ENCODE peak calls at places on chromosome 3, in eight cellular contexts. P, R, W, O, Y, S, L and F are unnamed samples.

GRCh38 chr3:141875893-141876380 is 506 bp upstream of the ATP1B3 start:
- DNase-seq in W (peak), S (peak), R (peak), L (peak), O (peak), Y (peak), P (no peak), F (peak)

GRCh38 chr3:101519685-101520365 is 6.8 kb upstream of the SENP7 start:
- DNase-seq in L (no peak), P (no peak), R (no peak), W (no peak), S (no peak), Y (no peak), O (no peak), F (no peak)

GRCh38 chr3:8722808-8723207 is 10.8 kb upstream of the CAV3 start:
- DNase-seq in Y (no peak), L (no peak), W (no peak), O (no peak), P (no peak), S (no peak), R (no peak), F (no peak)

GRCh38 chr3:64900916-64901903 is 213.4 kb upstream of the ADAMTS9 start:
- DNase-seq in L (no peak), O (no peak), Y (no peak), W (peak), R (no peak), S (no peak), P (no peak), F (no peak)

GRCh38 chr3:66261318-66261717 is 40.5 kb downstream of the SLC25A26 start:
- DNase-seq in L (peak), Y (no peak), O (no peak), S (no peak), W (peak), R (no peak), P (no peak), F (no peak)

GRCh38 chr3:21484323-21485154 is 266.5 kb downstream of the ZNF385D start:
- DNase-seq in R (peak), W (peak), Y (no peak), S (peak), L (peak), O (peak), P (no peak), F (peak)

GRCh38 chr3:4865714-4866113 is 113.5 kb upstream of the BHLHE40 start:
- DNase-seq in P (no peak), O (peak), Y (no peak), S (peak), R (no peak), W (no peak), L (no peak), F (peak)

GRCh38 chr3:62873672-62874397 is 1.4 kb downstream of the CADPS start:
- DNase-seq in Y (no peak), O (peak), S (peak), W (no peak), R (no peak), P (peak), L (peak), F (peak)

GRCh38 chr3:23202921-23203650 is at the start of gene UBE2E2:
- DNase-seq in O (peak), R (peak), Y (peak), P (peak), W (peak), S (peak), L (peak), F (peak)

GRCh38 chr3:196569003-196569516 is 600 bp downstream of the FBXO45 start:
- DNase-seq in W (peak), R (no peak), O (peak), P (peak), Y (peak), S (peak), L (peak), F (peak)

GRCh38 chr3:77038928-77039605 is 832 bp upstream of the ROBO2 start:
- DNase-seq in Y (no peak), W (no peak), L (no peak), R (no peak), P (no peak), S (no peak), O (no peak), F (peak)

GRCh38 chr3:107845355-107846281 is 245.2 kb downstream of the CD47 start:
- DNase-seq in O (no peak), W (peak), L (no peak), P (no peak), R (no peak), S (no peak), Y (no peak), F (no peak)

GRCh38 chr3:172094621-172095557 is 55.5 kb downstream of the FNDC3B start:
- DNase-seq in Y (no peak), P (peak), L (no peak), S (no peak), W (no peak), O (no peak), R (no peak), F (peak)

GRCh38 chr3:129333891-129334290 is 55.2 kb downstream of the HMCES start:
- DNase-seq in L (no peak), O (no peak), S (no peak), R (no peak), P (no peak), Y (no peak), W (no peak), F (no peak)

GRCh38 chr3:36677331-36678007 is 86.9 kb downstream of the DCLK3 start:
- DNase-seq in Y (no peak), P (peak), R (no peak), O (peak), S (no peak), W (peak), L (no peak), F (no peak)

GRCh38 chr3:146218880-146219866 is 31.7 kb downstream of the PLSCR4 start:
- DNase-seq in S (no peak), Y (peak), R (peak), O (peak), W (peak), P (no peak), L (peak), F (peak)

GRCh38 chr3:107674371-107674770 is 151.6 kb downstream of the BBX start:
- DNase-seq in L (no peak), O (no peak), W (no peak), P (no peak), Y (no peak), R (no peak), S (no peak), F (no peak)

GRCh38 chr3:4830586-4830914 is 148.7 kb upstream of the BHLHE40 start:
- DNase-seq in L (no peak), O (no peak), P (no peak), Y (no peak), S (no peak), R (no peak), W (no peak), F (no peak)

GRCh38 chr3:168722091-168722490 is 626.4 kb upstream of the GOLIM4 start:
- DNase-seq in W (no peak), R (no peak), L (no peak), Y (no peak), O (no peak), S (no peak), P (no peak), F (no peak)